ENCODE peak calls at places on chromosomes 5 and 9, in ten cellular contexts. R, K, Y, V, M, D, N, L, U and X are unnamed samples.

GRCh38 chr9:88310310-88310980 is 77.8 kb upstream of the SPIN1 start:
- DNase-seq in K (no peak), D (no peak), R (no peak), V (peak), N (no peak), L (no peak), M (peak), U (peak), Y (no peak), X (no peak)

GRCh38 chr5:38051711-38052508 is 206.4 kb upstream of the EGFLAM start:
- DNase-seq in L (no peak), U (no peak), V (no peak), D (no peak), N (no peak), R (no peak), K (no peak), M (no peak), Y (no peak), X (no peak)

GRCh38 chr5:27124590-27124989 is 86.2 kb upstream of the CDH9 start:
- DNase-seq in Y (no peak), L (no peak), U (no peak), R (no peak), D (no peak), M (peak), V (peak), N (no peak), K (no peak), X (no peak)

GRCh38 chr5:2507611-2508010 is 243.9 kb downstream of the IRX2 start:
- DNase-seq in K (no peak), Y (no peak), N (no peak), V (no peak), M (no peak), D (no peak), L (no peak), U (no peak), R (no peak), X (no peak)

GRCh38 chr5:147396070-147396469 is 113.8 kb downstream of the DPYSL3 start:
- DNase-seq in Y (no peak), V (no peak), K (no peak), R (no peak), D (no peak), L (no peak), M (no peak), U (peak), N (no peak), X (no peak)

GRCh38 chr9:81393985-81394811 is 295.1 kb downstream of the TLE1 start:
- DNase-seq in V (no peak), M (peak), L (no peak), Y (no peak), U (peak), D (no peak), R (no peak), N (no peak), K (peak), X (no peak)

GRCh38 chr9:121239071-121239470 is 28.9 kb upstream of the GSN start:
- DNase-seq in U (no peak), N (no peak), V (no peak), Y (no peak), M (peak), R (no peak), D (no peak), L (no peak), K (no peak), X (no peak)

GRCh38 chr5:74149395-74149794 is 491.1 kb downstream of the ENC1 start:
- DNase-seq in L (peak), M (peak), U (peak), N (peak), R (no peak), V (no peak), Y (no peak), D (no peak), K (peak), X (no peak)

GRCh38 chr9:111891910-111892499 is 4.6 kb upstream of the UGCG start:
- DNase-seq in Y (no peak), N (no peak), K (no peak), M (no peak), V (peak), U (no peak), R (peak), D (no peak), L (no peak), X (peak)

GRCh38 chr9:110942522-110942921 is 95.7 kb downstream of the LPAR1 start:
- DNase-seq in K (no peak), D (no peak), Y (no peak), V (no peak), R (no peak), N (no peak), L (no peak), M (peak), U (no peak), X (no peak)

GRCh38 chr5:139138790-139139189 is 59.4 kb downstream of the SIL1 start:
- DNase-seq in V (peak), L (peak), U (peak), K (peak), R (peak), M (peak), N (peak), D (no peak), Y (peak), X (no peak)

GRCh38 chr9:121765021-121765950 is 113.9 kb downstream of the DAB2IP start:
- DNase-seq in D (no peak), Y (peak), K (peak), V (peak), N (peak), M (peak), L (peak), R (no peak), U (peak), X (no peak)

GRCh38 chr5:119031905-119032304 is 39.0 kb upstream of the DMXL1 start:
- DNase-seq in M (no peak), R (peak), U (no peak), D (no peak), Y (no peak), K (no peak), L (no peak), V (no peak), N (no peak), X (no peak)
- TF ChIP-seq POLR2A in M (no peak), R (no peak), U (no peak), D (no peak), Y (no peak), K (no peak), L (no peak), V (no peak), N (no peak), X (no peak)

GRCh38 chr5:98428806-98429205 is 344.7 kb upstream of the RGMB start:
- DNase-seq in U (no peak), R (no peak), M (peak), V (no peak), Y (no peak), D (no peak), K (no peak), L (peak), N (no peak), X (no peak)

GRCh38 chr5:98425626-98426025 is 347.8 kb upstream of the RGMB start:
- DNase-seq in Y (no peak), U (no peak), L (no peak), V (no peak), N (no peak), K (no peak), R (no peak), D (no peak), M (no peak), X (no peak)

GRCh38 chr5:98424681-98425454 is 348.6 kb upstream of the RGMB start:
- DNase-seq in L (no peak), U (no peak), D (no peak), M (peak), R (no peak), K (no peak), N (no peak), Y (no peak), V (no peak), X (no peak)
- H3K27ac ChIP-seq in L (no peak), U (no peak), D (no peak), M (peak), R (no peak), K (no peak), N (no peak), Y (no peak), V (no peak), X (no peak)

GRCh38 chr9:129801504-129801903 is 1.5 kb upstream of the TOR1B start:
- DNase-seq in K (no peak), N (no peak), U (no peak), D (no peak), R (no peak), Y (no peak), M (no peak), L (no peak), V (no peak), X (no peak)

GRCh38 chr9:129798973-129799372 is 4.0 kb upstream of the TOR1B start:
- DNase-seq in M (no peak), Y (no peak), D (no peak), R (no peak), N (no peak), V (peak), K (no peak), U (no peak), L (no peak), X (no peak)

GRCh38 chr9:129806126-129806525 is 3.1 kb downstream of the TOR1B start:
- DNase-seq in V (no peak), K (no peak), M (no peak), U (no peak), R (no peak), Y (no peak), D (no peak), L (no peak), N (no peak), X (no peak)

GRCh38 chr9:129803679-129804065 is 688 bp downstream of the TOR1B start:
- DNase-seq in U (no peak), K (no peak), M (no peak), R (no peak), Y (no peak), N (no peak), D (no peak), L (peak), V (no peak), X (no peak)

GRCh38 chr9:129802833-129803678 is at the start of gene TOR1B:
- DNase-seq in N (peak), R (peak), U (peak), V (peak), M (peak), K (peak), D (no peak), Y (peak), L (peak), X (peak)
- TF ChIP-seq POLR2A in N (peak), R (peak), U (no peak), V (peak), M (peak), K (peak), D (no peak), Y (peak), L (peak), X (peak)

GRCh38 chr5:39100301-39100850 is 26.2 kb upstream of the RICTOR start:
- DNase-seq in U (no peak), M (no peak), K (no peak), N (no peak), V (no peak), Y (no peak), D (no peak), R (no peak), L (no peak), X (no peak)
- H3K27ac ChIP-seq in U (no peak), M (peak), K (no peak), N (no peak), V (peak), Y (no peak), D (no peak), R (no peak), L (no peak), X (no peak)

GRCh38 chr5:141870871-141871270 is 7.3 kb downstream of the PCDH1 start:
- DNase-seq in N (no peak), R (no peak), V (no peak), M (no peak), K (peak), U (peak), Y (no peak), L (peak), D (no peak), X (no peak)
- TF ChIP-seq POLR2A in N (no peak), R (no peak), V (no peak), M (no peak), K (no peak), U (no peak), Y (no peak), L (no peak), D (no peak), X (peak)

DNA sequence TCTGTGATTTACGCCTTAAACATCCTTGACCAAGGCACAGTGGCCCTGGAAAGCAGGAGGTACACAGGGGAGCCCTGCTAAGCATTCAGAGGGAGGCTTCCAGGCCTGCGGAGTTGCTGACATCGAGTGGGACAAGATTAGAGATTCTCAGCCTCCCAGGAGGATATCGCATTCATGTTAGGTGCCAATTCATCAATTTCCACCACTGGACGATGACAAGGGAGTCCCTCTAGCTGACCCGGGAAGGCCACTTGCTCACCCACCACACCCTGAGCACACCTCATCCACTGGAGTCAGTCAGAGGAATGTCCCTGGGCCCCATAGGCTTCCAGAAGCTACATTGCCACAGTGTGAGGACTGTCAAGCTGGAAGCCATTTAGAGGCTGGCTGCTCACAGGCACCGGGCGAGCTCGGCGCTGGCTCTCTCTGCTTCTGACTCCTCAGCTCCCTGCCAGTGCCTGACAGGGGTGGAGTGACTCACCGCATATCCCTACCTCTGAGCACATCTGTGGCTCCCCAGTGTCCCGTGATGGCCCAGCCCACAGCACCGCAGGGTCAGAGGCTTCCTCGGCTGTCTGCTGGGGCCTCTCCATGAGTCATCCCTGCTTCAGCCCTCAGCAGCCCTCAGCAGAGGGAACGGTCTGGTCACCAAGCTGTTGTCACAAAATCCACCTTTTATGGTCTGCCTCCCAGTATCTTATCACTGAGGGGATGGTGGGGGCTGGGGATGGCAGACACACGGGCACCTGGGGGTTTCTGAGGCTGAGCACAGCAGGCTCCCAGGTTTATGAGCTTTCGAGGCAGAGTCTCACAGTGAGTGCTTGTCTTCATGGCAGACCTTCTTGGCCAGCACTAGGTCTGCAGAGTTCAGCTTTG is 117.5 kb downstream of the ZNF608 start:
- DNase-seq in Y (no peak), K (no peak), U (peak), R (peak), D (no peak), V (peak), M (peak), N (no peak), L (no peak), X (no peak)
- H3K27ac ChIP-seq in Y (no peak), K (no peak), U (no peak), R (peak), D (no peak), V (no peak), M (peak), N (no peak), L (no peak), X (no peak)

GRCh38 chr5:60700347-60700815 is 415 bp upstream of the DEPDC1B start:
- DNase-seq in D (no peak), U (no peak), K (peak), R (no peak), L (no peak), V (peak), M (no peak), N (no peak), Y (peak), X (no peak)
- TF ChIP-seq POLR2A in D (no peak), U (no peak), K (no peak), R (no peak), L (no peak), V (no peak), M (no peak), N (no peak), Y (no peak), X (peak)

GRCh38 chr9:79572032-79572890 is 496 bp downstream of the TLE4 start:
- DNase-seq in Y (peak), N (peak), R (no peak), L (peak), K (peak), M (peak), U (peak), V (no peak), D (no peak), X (peak)
- H3K27ac ChIP-seq in Y (peak), N (peak), R (no peak), L (peak), K (peak), M (peak), U (peak), V (peak), D (peak), X (peak)

GRCh38 chr5:163460562-163461176 is at the start of gene HMMR:
- DNase-seq in K (no peak), U (no peak), M (peak), L (no peak), D (no peak), R (no peak), Y (no peak), V (peak), N (no peak), X (no peak)
- TF ChIP-seq POLR2A in K (no peak), U (no peak), M (no peak), L (no peak), D (no peak), R (peak), Y (no peak), V (peak), N (no peak), X (no peak)

DNA sequence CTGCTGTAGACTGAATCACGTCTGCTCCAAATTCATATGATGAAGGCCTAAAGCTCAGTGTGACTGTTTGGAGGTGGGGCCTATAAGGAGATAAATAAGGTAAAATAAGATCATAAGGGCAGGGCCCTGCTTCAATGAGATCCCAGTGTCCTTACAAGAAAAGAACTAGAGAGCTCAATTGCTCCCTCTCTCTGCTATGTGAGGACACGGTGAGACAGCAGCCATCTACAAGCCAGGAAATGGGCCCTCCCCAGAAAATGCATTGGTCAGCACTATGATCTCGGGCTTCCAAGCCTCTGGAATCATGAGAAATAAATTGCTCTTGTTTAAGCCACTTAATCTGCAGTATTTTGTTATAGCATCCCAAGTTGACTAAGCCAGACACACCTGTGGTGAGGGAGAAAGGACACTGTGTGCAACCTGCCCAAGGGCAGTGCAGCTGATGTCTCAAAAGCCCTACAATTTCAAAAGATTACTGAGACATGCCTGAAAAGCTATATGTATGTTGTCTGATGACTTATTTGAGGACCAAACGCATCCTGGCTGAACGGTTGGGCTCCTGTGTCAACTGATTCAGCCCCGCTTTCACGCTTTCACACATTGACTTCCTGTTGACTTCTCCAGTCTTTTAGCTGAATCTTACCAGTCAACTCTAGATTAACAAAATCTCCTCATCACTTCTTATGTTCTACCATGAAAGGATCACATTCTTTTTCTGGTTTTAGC is 13.2 kb downstream of the GZMK start:
- DNase-seq in Y (no peak), N (no peak), U (no peak), R (peak), D (no peak), V (no peak), M (no peak), K (no peak), L (peak), X (peak)
- H3K27ac ChIP-seq in Y (no peak), N (no peak), U (no peak), R (no peak), D (no peak), V (no peak), M (no peak), K (no peak), L (no peak), X (no peak)